ENCODE peak calls at places on chromosomes 7 and 10, in five cellular contexts. One of them, this sample, is unnamed.

GRCh38 chr10:103466734-103467133 is 8.0 kb upstream of the CALHM1 start:
- DNase-seq in dermis blood vessel endothelial cell: no peak
- DNase-seq in GM20000: no peak
- DNase-seq in Caki2: no peak
- DNase-seq in lung: no peak
- DNase-seq in this sample: no peak

GRCh38 chr10:29067161-29067560 is 221.7 kb upstream of the LYZL1 start:
- DNase-seq in GM20000: no peak
- DNase-seq in lung: no peak
- DNase-seq in dermis blood vessel endothelial cell: no peak
- DNase-seq in Caki2: no peak
- DNase-seq in this sample: no peak

GRCh38 chr7:141748401-141748800 is 10.2 kb downstream of the SSBP1 start:
- DNase-seq in dermis blood vessel endothelial cell: no peak
- DNase-seq in Caki2: peak
- DNase-seq in lung: no peak
- DNase-seq in GM20000: no peak
- DNase-seq in this sample: no peak

GRCh38 chr10:132422931-132423813 is 26.2 kb downstream of the PWWP2B start:
- DNase-seq in GM20000: peak
- DNase-seq in lung: no peak
- DNase-seq in Caki2: no peak
- DNase-seq in dermis blood vessel endothelial cell: no peak
- DNase-seq in this sample: no peak

GRCh38 chr10:132185601-132186487 is 904 bp upstream of the DPYSL4 start:
- DNase-seq in GM20000: no peak
- DNase-seq in lung: no peak
- DNase-seq in Caki2: peak
- DNase-seq in dermis blood vessel endothelial cell: peak
- DNase-seq in this sample: no peak

GRCh38 chr7:132240262-132240661 is 336.0 kb downstream of the PLXNA4 start:
- DNase-seq in lung: no peak
- DNase-seq in GM20000: no peak
- DNase-seq in dermis blood vessel endothelial cell: peak
- DNase-seq in Caki2: no peak
- DNase-seq in this sample: no peak

GRCh38 chr10:27341001-27341400 is 100.4 kb upstream of the ACBD5 start:
- DNase-seq in GM20000: no peak
- DNase-seq in lung: no peak
- DNase-seq in dermis blood vessel endothelial cell: no peak
- DNase-seq in Caki2: no peak
- DNase-seq in this sample: no peak

GRCh38 chr7:35975851-35976454 is 175.1 kb downstream of the SEPTIN7 start:
- DNase-seq in GM20000: peak
- DNase-seq in lung: peak
- DNase-seq in dermis blood vessel endothelial cell: peak
- DNase-seq in Caki2: peak
- DNase-seq in this sample: no peak

GRCh38 chr10:75355706-75356105 is 45.9 kb downstream of the ZNF503 start:
- DNase-seq in GM20000: no peak
- DNase-seq in Caki2: no peak
- DNase-seq in dermis blood vessel endothelial cell: no peak
- DNase-seq in lung: no peak
- DNase-seq in this sample: no peak

GRCh38 chr10:5665380-5666323 is 743 bp downstream of the ASB13 start:
- DNase-seq in lung: no peak
- DNase-seq in Caki2: peak
- DNase-seq in dermis blood vessel endothelial cell: peak
- DNase-seq in GM20000: peak
- DNase-seq in this sample: no peak

GRCh38 chr10:21172774-21173432 is 275.8 kb upstream of the NEBL start:
- DNase-seq in lung: no peak
- DNase-seq in GM20000: peak
- DNase-seq in dermis blood vessel endothelial cell: peak
- DNase-seq in Caki2: peak
- DNase-seq in this sample: no peak

GRCh38 chr7:116327135-116327534 is 116.8 kb downstream of the TES start:
- DNase-seq in dermis blood vessel endothelial cell: no peak
- DNase-seq in Caki2: no peak
- DNase-seq in lung: no peak
- DNase-seq in GM20000: no peak
- DNase-seq in this sample: no peak

GRCh38 chr7:98836811-98837631 is 32.8 kb downstream of the TMEM130 start:
- DNase-seq in GM20000: peak
- DNase-seq in dermis blood vessel endothelial cell: peak
- DNase-seq in Caki2: peak
- DNase-seq in lung: no peak
- DNase-seq in this sample: no peak

GRCh38 chr7:15228891-15229290 is 326.3 kb upstream of the DGKB start:
- DNase-seq in Caki2: no peak
- DNase-seq in dermis blood vessel endothelial cell: no peak
- DNase-seq in lung: no peak
- DNase-seq in GM20000: no peak
- DNase-seq in this sample: no peak

GRCh38 chr10:113524120-113524519 is 28.7 kb upstream of the HABP2 start:
- DNase-seq in GM20000: no peak
- DNase-seq in dermis blood vessel endothelial cell: peak
- DNase-seq in Caki2: no peak
- DNase-seq in lung: no peak
- DNase-seq in this sample: no peak

GRCh38 chr7:140304071-140304799 is 94.1 kb downstream of the SLC37A3 start:
- DNase-seq in lung: no peak
- DNase-seq in Caki2: no peak
- DNase-seq in GM20000: peak
- DNase-seq in dermis blood vessel endothelial cell: peak
- DNase-seq in this sample: no peak